ENCODE peak calls at places on chromosome 2, in ten cellular contexts. One of them, this sample, is unnamed.

GRCh38 chr2:101328474-101329007 is 20.0 kb upstream of the RNF149 start:
- DNase-seq in cerebellum: no peak
- DNase-seq in stimulated activated CD8-positive, alpha-beta memory T cell treated with anti-CD3 and anti-CD28 coated beads, Interleukin-15, amount 100 ng/mL, for 24 hours: no peak
- DNase-seq in GM06990: no peak
- DNase-seq in transverse colon: peak; percentile 25
- DNase-seq in neural crest cell: no peak
- DNase-seq in type B pancreatic cell: no peak
- DNase-seq in fibroblast of lung: peak; percentile 85
- DNase-seq in fibroblast of the aortic adventitia: no peak
- DNase-seq in amniotic stem cell: no peak
- DNase-seq in this sample: no peak

GRCh38 chr2:230920167-230920566 is 4.9 kb downstream of the GPR55 start:
- DNase-seq in fibroblast of lung: no peak
- DNase-seq in amniotic stem cell: no peak
- DNase-seq in type B pancreatic cell: no peak
- DNase-seq in transverse colon: peak; percentile 1
- DNase-seq in cerebellum: no peak
- DNase-seq in GM06990: no peak
- DNase-seq in neural crest cell: no peak
- DNase-seq in stimulated activated CD8-positive, alpha-beta memory T cell treated with anti-CD3 and anti-CD28 coated beads, Interleukin-15, amount 100 ng/mL, for 24 hours: no peak
- DNase-seq in fibroblast of the aortic adventitia: no peak
- DNase-seq in this sample: no peak

GRCh38 chr2:184336688-184337087 is 261.6 kb upstream of the ZNF804A start:
- DNase-seq in stimulated activated CD8-positive, alpha-beta memory T cell treated with anti-CD3 and anti-CD28 coated beads, Interleukin-15, amount 100 ng/mL, for 24 hours: no peak
- DNase-seq in type B pancreatic cell: no peak
- DNase-seq in transverse colon: no peak
- DNase-seq in cerebellum: no peak
- DNase-seq in amniotic stem cell: no peak
- DNase-seq in GM06990: no peak
- DNase-seq in neural crest cell: no peak
- DNase-seq in fibroblast of lung: peak; percentile 56
- DNase-seq in fibroblast of the aortic adventitia: no peak
- DNase-seq in this sample: no peak

GRCh38 chr2:149122521-149122920 is 84.0 kb downstream of the LYPD6B start:
- DNase-seq in cerebellum: no peak
- DNase-seq in type B pancreatic cell: no peak
- DNase-seq in neural crest cell: no peak
- DNase-seq in fibroblast of lung: no peak
- DNase-seq in GM06990: no peak
- DNase-seq in fibroblast of the aortic adventitia: no peak
- DNase-seq in transverse colon: no peak
- DNase-seq in amniotic stem cell: no peak
- DNase-seq in stimulated activated CD8-positive, alpha-beta memory T cell treated with anti-CD3 and anti-CD28 coated beads, Interleukin-15, amount 100 ng/mL, for 24 hours: no peak
- DNase-seq in this sample: no peak

GRCh38 chr2:69628325-69629038 is 15.1 kb downstream of the AAK1 start:
- DNase-seq in transverse colon: no peak
- DNase-seq in cerebellum: no peak
- DNase-seq in neural crest cell: no peak
- DNase-seq in stimulated activated CD8-positive, alpha-beta memory T cell treated with anti-CD3 and anti-CD28 coated beads, Interleukin-15, amount 100 ng/mL, for 24 hours: no peak
- DNase-seq in amniotic stem cell: no peak
- DNase-seq in type B pancreatic cell: no peak
- DNase-seq in fibroblast of the aortic adventitia: no peak
- DNase-seq in GM06990: no peak
- DNase-seq in fibroblast of lung: no peak
- DNase-seq in this sample: no peak

GRCh38 chr2:204110250-204111183 is 174.0 kb downstream of the ICOS start:
- DNase-seq in amniotic stem cell: peak; percentile 1
- DNase-seq in fibroblast of lung: peak; percentile 6
- DNase-seq in transverse colon: peak; percentile 58
- DNase-seq in neural crest cell: no peak
- DNase-seq in type B pancreatic cell: no peak
- DNase-seq in GM06990: peak; percentile 40
- DNase-seq in fibroblast of the aortic adventitia: no peak
- DNase-seq in cerebellum: no peak
- DNase-seq in stimulated activated CD8-positive, alpha-beta memory T cell treated with anti-CD3 and anti-CD28 coated beads, Interleukin-15, amount 100 ng/mL, for 24 hours: no peak
- DNase-seq in this sample: no peak

GRCh38 chr2:136132840-136133570 is 15.1 kb upstream of the CXCR4 start:
- DNase-seq in fibroblast of the aortic adventitia: no peak
- DNase-seq in amniotic stem cell: no peak
- DNase-seq in type B pancreatic cell: no peak
- DNase-seq in transverse colon: no peak
- DNase-seq in neural crest cell: no peak
- DNase-seq in cerebellum: no peak
- DNase-seq in GM06990: no peak
- DNase-seq in fibroblast of lung: no peak
- DNase-seq in stimulated activated CD8-positive, alpha-beta memory T cell treated with anti-CD3 and anti-CD28 coated beads, Interleukin-15, amount 100 ng/mL, for 24 hours: no peak
- DNase-seq in this sample: no peak

GRCh38 chr2:235045336-235045972 is 93.6 kb downstream of the SH3BP4 start:
- DNase-seq in transverse colon: no peak
- DNase-seq in fibroblast of the aortic adventitia: no peak
- DNase-seq in neural crest cell: no peak
- DNase-seq in GM06990: peak; percentile 46
- DNase-seq in fibroblast of lung: no peak
- DNase-seq in amniotic stem cell: no peak
- DNase-seq in stimulated activated CD8-positive, alpha-beta memory T cell treated with anti-CD3 and anti-CD28 coated beads, Interleukin-15, amount 100 ng/mL, for 24 hours: no peak
- DNase-seq in type B pancreatic cell: no peak
- DNase-seq in cerebellum: no peak
- DNase-seq in this sample: no peak

GRCh38 chr2:28766070-28766469 is 14.4 kb downstream of the PPP1CB start:
- DNase-seq in fibroblast of lung: no peak
- DNase-seq in type B pancreatic cell: no peak
- DNase-seq in cerebellum: no peak
- DNase-seq in neural crest cell: no peak
- DNase-seq in GM06990: no peak
- DNase-seq in transverse colon: no peak
- DNase-seq in fibroblast of the aortic adventitia: no peak
- DNase-seq in amniotic stem cell: no peak
- DNase-seq in stimulated activated CD8-positive, alpha-beta memory T cell treated with anti-CD3 and anti-CD28 coated beads, Interleukin-15, amount 100 ng/mL, for 24 hours: no peak
- DNase-seq in this sample: no peak

GRCh38 chr2:180359522-180360282 is 352.6 kb upstream of the CWC22 start:
- DNase-seq in neural crest cell: no peak
- DNase-seq in GM06990: peak; percentile 47
- DNase-seq in cerebellum: no peak
- DNase-seq in stimulated activated CD8-positive, alpha-beta memory T cell treated with anti-CD3 and anti-CD28 coated beads, Interleukin-15, amount 100 ng/mL, for 24 hours: no peak
- DNase-seq in fibroblast of lung: no peak
- DNase-seq in fibroblast of the aortic adventitia: no peak
- DNase-seq in type B pancreatic cell: no peak
- DNase-seq in amniotic stem cell: no peak
- DNase-seq in transverse colon: peak; percentile 47
- DNase-seq in this sample: no peak

GRCh38 chr2:112033600-112033999 is 21.5 kb upstream of the TMEM87B start:
- DNase-seq in fibroblast of lung: peak; percentile 75
- DNase-seq in amniotic stem cell: no peak
- DNase-seq in GM06990: no peak
- DNase-seq in transverse colon: no peak
- DNase-seq in type B pancreatic cell: no peak
- DNase-seq in cerebellum: no peak
- DNase-seq in stimulated activated CD8-positive, alpha-beta memory T cell treated with anti-CD3 and anti-CD28 coated beads, Interleukin-15, amount 100 ng/mL, for 24 hours: no peak
- DNase-seq in neural crest cell: no peak
- DNase-seq in fibroblast of the aortic adventitia: peak; percentile 59
- DNase-seq in this sample: no peak

GRCh38 chr2:218892693-218893348 is 12.2 kb downstream of the WNT10A start:
- DNase-seq in cerebellum: peak; percentile 55
- DNase-seq in type B pancreatic cell: peak; percentile 79
- DNase-seq in transverse colon: peak; percentile 86
- DNase-seq in GM06990: peak; percentile 94
- DNase-seq in amniotic stem cell: peak; percentile 14
- DNase-seq in fibroblast of lung: peak; percentile 55
- DNase-seq in stimulated activated CD8-positive, alpha-beta memory T cell treated with anti-CD3 and anti-CD28 coated beads, Interleukin-15, amount 100 ng/mL, for 24 hours: peak; percentile 62
- DNase-seq in fibroblast of the aortic adventitia: peak; percentile 23
- DNase-seq in neural crest cell: peak; percentile 72
- DNase-seq in this sample: peak; percentile 91

GRCh38 chr2:236399409-236399808 is 135.2 kb upstream of the ASB18 start:
- DNase-seq in amniotic stem cell: no peak
- DNase-seq in transverse colon: no peak
- DNase-seq in type B pancreatic cell: no peak
- DNase-seq in neural crest cell: no peak
- DNase-seq in cerebellum: no peak
- DNase-seq in fibroblast of the aortic adventitia: no peak
- DNase-seq in GM06990: no peak
- DNase-seq in stimulated activated CD8-positive, alpha-beta memory T cell treated with anti-CD3 and anti-CD28 coated beads, Interleukin-15, amount 100 ng/mL, for 24 hours: no peak
- DNase-seq in fibroblast of lung: no peak
- DNase-seq in this sample: no peak

GRCh38 chr2:15092166-15092565 is 459.6 kb downstream of the LRATD1 start:
- DNase-seq in transverse colon: no peak
- DNase-seq in GM06990: no peak
- DNase-seq in stimulated activated CD8-positive, alpha-beta memory T cell treated with anti-CD3 and anti-CD28 coated beads, Interleukin-15, amount 100 ng/mL, for 24 hours: no peak
- DNase-seq in amniotic stem cell: no peak
- DNase-seq in neural crest cell: no peak
- DNase-seq in fibroblast of the aortic adventitia: no peak
- DNase-seq in type B pancreatic cell: no peak
- DNase-seq in fibroblast of lung: peak; percentile 68
- DNase-seq in cerebellum: no peak
- DNase-seq in this sample: no peak

GRCh38 chr2:117825437-117825836 is 10.9 kb downstream of the DDX18 start:
- DNase-seq in fibroblast of the aortic adventitia: no peak
- DNase-seq in stimulated activated CD8-positive, alpha-beta memory T cell treated with anti-CD3 and anti-CD28 coated beads, Interleukin-15, amount 100 ng/mL, for 24 hours: no peak
- DNase-seq in fibroblast of lung: no peak
- DNase-seq in amniotic stem cell: no peak
- DNase-seq in GM06990: no peak
- DNase-seq in cerebellum: no peak
- DNase-seq in transverse colon: no peak
- DNase-seq in type B pancreatic cell: no peak
- DNase-seq in neural crest cell: no peak
- DNase-seq in this sample: no peak

GRCh38 chr2:181106789-181107418 is 126.5 kb downstream of the UBE2E3 start:
- DNase-seq in amniotic stem cell: peak; percentile 32
- DNase-seq in stimulated activated CD8-positive, alpha-beta memory T cell treated with anti-CD3 and anti-CD28 coated beads, Interleukin-15, amount 100 ng/mL, for 24 hours: no peak
- DNase-seq in fibroblast of lung: peak; percentile 94
- DNase-seq in cerebellum: no peak
- DNase-seq in fibroblast of the aortic adventitia: peak; percentile 84
- DNase-seq in type B pancreatic cell: no peak
- DNase-seq in transverse colon: no peak
- DNase-seq in neural crest cell: no peak
- DNase-seq in GM06990: peak; percentile 74
- DNase-seq in this sample: no peak

GRCh38 chr2:109345653-109346165 is 216.7 kb downstream of the SH3RF3 start:
- DNase-seq in stimulated activated CD8-positive, alpha-beta memory T cell treated with anti-CD3 and anti-CD28 coated beads, Interleukin-15, amount 100 ng/mL, for 24 hours: no peak
- DNase-seq in GM06990: no peak
- DNase-seq in type B pancreatic cell: no peak
- DNase-seq in fibroblast of lung: no peak
- DNase-seq in transverse colon: no peak
- DNase-seq in cerebellum: no peak
- DNase-seq in fibroblast of the aortic adventitia: no peak
- DNase-seq in amniotic stem cell: no peak
- DNase-seq in neural crest cell: no peak
- DNase-seq in this sample: no peak

GRCh38 chr2:26495705-26496271 is 17.9 kb upstream of the OTOF start:
- DNase-seq in fibroblast of lung: peak; percentile 40
- DNase-seq in neural crest cell: peak; percentile 14
- DNase-seq in fibroblast of the aortic adventitia: no peak
- DNase-seq in type B pancreatic cell: no peak
- DNase-seq in GM06990: no peak
- DNase-seq in transverse colon: no peak
- DNase-seq in amniotic stem cell: no peak
- DNase-seq in stimulated activated CD8-positive, alpha-beta memory T cell treated with anti-CD3 and anti-CD28 coated beads, Interleukin-15, amount 100 ng/mL, for 24 hours: no peak
- DNase-seq in cerebellum: no peak
- DNase-seq in this sample: no peak

GRCh38 chr2:102112692-102113665 is 29.6 kb upstream of the IL1R1 start:
- DNase-seq in transverse colon: no peak
- DNase-seq in stimulated activated CD8-positive, alpha-beta memory T cell treated with anti-CD3 and anti-CD28 coated beads, Interleukin-15, amount 100 ng/mL, for 24 hours: no peak
- DNase-seq in fibroblast of the aortic adventitia: peak; percentile 48
- DNase-seq in fibroblast of lung: peak; percentile 95
- DNase-seq in amniotic stem cell: no peak
- DNase-seq in neural crest cell: no peak
- DNase-seq in type B pancreatic cell: no peak
- DNase-seq in cerebellum: no peak
- DNase-seq in GM06990: no peak
- DNase-seq in this sample: no peak

GRCh38 chr2:42092084-42092996 is 44.5 kb downstream of the PKDCC start:
- DNase-seq in neural crest cell: no peak
- DNase-seq in amniotic stem cell: no peak
- DNase-seq in transverse colon: peak; percentile 49
- DNase-seq in GM06990: no peak
- DNase-seq in type B pancreatic cell: no peak
- DNase-seq in fibroblast of lung: peak; percentile 25
- DNase-seq in fibroblast of the aortic adventitia: peak; percentile 36
- DNase-seq in cerebellum: no peak
- DNase-seq in stimulated activated CD8-positive, alpha-beta memory T cell treated with anti-CD3 and anti-CD28 coated beads, Interleukin-15, amount 100 ng/mL, for 24 hours: no peak
- DNase-seq in this sample: no peak

GRCh38 chr2:229269146-229269545 is 1.9 kb downstream of the PID1 start:
- DNase-seq in neural crest cell: no peak
- DNase-seq in cerebellum: no peak
- DNase-seq in transverse colon: no peak
- DNase-seq in type B pancreatic cell: no peak
- DNase-seq in fibroblast of the aortic adventitia: no peak
- DNase-seq in amniotic stem cell: no peak
- DNase-seq in fibroblast of lung: no peak
- DNase-seq in GM06990: no peak
- DNase-seq in stimulated activated CD8-positive, alpha-beta memory T cell treated with anti-CD3 and anti-CD28 coated beads, Interleukin-15, amount 100 ng/mL, for 24 hours: no peak
- DNase-seq in this sample: no peak

GRCh38 chr2:25810428-25810827 is 67.9 kb downstream of the ASXL2 start:
- DNase-seq in fibroblast of lung: no peak
- DNase-seq in amniotic stem cell: no peak
- DNase-seq in neural crest cell: no peak
- DNase-seq in cerebellum: no peak
- DNase-seq in transverse colon: no peak
- DNase-seq in type B pancreatic cell: no peak
- DNase-seq in stimulated activated CD8-positive, alpha-beta memory T cell treated with anti-CD3 and anti-CD28 coated beads, Interleukin-15, amount 100 ng/mL, for 24 hours: no peak
- DNase-seq in GM06990: no peak
- DNase-seq in fibroblast of the aortic adventitia: no peak
- DNase-seq in this sample: no peak

GRCh38 chr2:53091183-53091582 is 676.4 kb upstream of the CHAC2 start:
- DNase-seq in amniotic stem cell: no peak
- DNase-seq in transverse colon: no peak
- DNase-seq in stimulated activated CD8-positive, alpha-beta memory T cell treated with anti-CD3 and anti-CD28 coated beads, Interleukin-15, amount 100 ng/mL, for 24 hours: no peak
- DNase-seq in neural crest cell: no peak
- DNase-seq in fibroblast of the aortic adventitia: no peak
- DNase-seq in cerebellum: no peak
- DNase-seq in GM06990: no peak
- DNase-seq in fibroblast of lung: no peak
- DNase-seq in type B pancreatic cell: no peak
- DNase-seq in this sample: no peak

This sample was measured in mesenteric fat pad.